ENCODE peak calls at places on chromosomes 11 and 22, in six cellular contexts. X is HCT116, F is adrenal gland, U is cardiac muscle cell, V is mammary epithelial cell, N is PC-3. I is an unnamed sample. For H3K4me1, the result is how much of the 10 kb centered on the place peaks cover.

GRCh38 chr11:73314121-73314948 is 6.3 kb downstream of the ARHGEF17 start:
- DNase-seq in X (no peak), F (no peak), U (peak), V (peak), N (no peak), I (no peak)

GRCh38 chr22:37979782-37980181 is 4.6 kb downstream of the SOX10 start:
- DNase-seq in X (no peak), F (no peak), U (no peak), V (no peak), N (no peak), I (no peak)

GRCh38 chr22:40004836-40005235 is 10.1 kb downstream of the FAM83F start:
- DNase-seq in X (no peak), F (no peak), U (no peak), V (no peak), N (no peak), I (no peak)

GRCh38 chr11:114889464-114890065 is 211.2 kb downstream of the NXPE2 start:
- DNase-seq in X (no peak), F (no peak), U (peak), V (no peak), N (no peak), I (no peak)

GRCh38 chr11:47351159-47352126 is 1.1 kb downstream of the MYBPC3 start:
- DNase-seq in X (no peak), F (peak), U (peak), V (no peak), N (no peak), I (no peak)

GRCh38 chr11:36231300-36231699 is 57.9 kb downstream of the COMMD9 start:
- DNase-seq in X (no peak), F (no peak), U (no peak), V (no peak), N (peak), I (no peak)

GRCh38 chr11:125874556-125875124 is 12.8 kb upstream of the HYLS1 start:
- DNase-seq in X (peak), F (peak), U (peak), V (peak), N (peak), I (peak)

GRCh38 chr11:45677811-45678515 is 12.5 kb upstream of the CHST1 start:
- DNase-seq in X (no peak), F (no peak), U (peak), V (no peak), N (no peak), I (no peak)

GRCh38 chr22:28882878-28883656 is at the start of gene ZNRF3:
- DNase-seq in X (peak), F (peak), U (peak), V (peak), N (peak), I (no peak)

GRCh38 chr11:95067828-95068244 is 1.1 kb downstream of the SRSF8 start:
- DNase-seq in X (no peak), F (no peak), U (no peak), V (no peak), N (no peak), I (no peak)

GRCh38 chr11:119081682-119082081 is 3.0 kb upstream of the HMBS start:
- DNase-seq in X (no peak), F (no peak), U (no peak), V (no peak), N (no peak), I (no peak)

GRCh38 chr11:106086850-106087249 is 9.4 kb downstream of the AASDHPPT start:
- DNase-seq in X (no peak), F (no peak), U (no peak), V (no peak), N (no peak), I (no peak)

GRCh38 chr11:1631066-1631568 is 1.5 kb downstream of the KRTAP5-5 start:
- DNase-seq in X (no peak), F (no peak), U (no peak), V (no peak), N (no peak), I (no peak)

GRCh38 chr22:44261861-44262595 is 50.7 kb downstream of the SHISAL1 start:
- DNase-seq in X (no peak), F (peak), U (no peak), V (no peak), N (no peak), I (no peak)

GRCh38 chr11:69014084-69014935 is 1.3 kb upstream of the MRGPRF start:
- DNase-seq in X (no peak), F (no peak), U (peak), V (no peak), N (no peak), I (no peak)

GRCh38 chr11:64447717-64448598 is 89.0 kb downstream of the RPS6KA4 start:
- DNase-seq in X (no peak), F (peak), U (no peak), V (no peak), N (peak), I (no peak)

DNA sequence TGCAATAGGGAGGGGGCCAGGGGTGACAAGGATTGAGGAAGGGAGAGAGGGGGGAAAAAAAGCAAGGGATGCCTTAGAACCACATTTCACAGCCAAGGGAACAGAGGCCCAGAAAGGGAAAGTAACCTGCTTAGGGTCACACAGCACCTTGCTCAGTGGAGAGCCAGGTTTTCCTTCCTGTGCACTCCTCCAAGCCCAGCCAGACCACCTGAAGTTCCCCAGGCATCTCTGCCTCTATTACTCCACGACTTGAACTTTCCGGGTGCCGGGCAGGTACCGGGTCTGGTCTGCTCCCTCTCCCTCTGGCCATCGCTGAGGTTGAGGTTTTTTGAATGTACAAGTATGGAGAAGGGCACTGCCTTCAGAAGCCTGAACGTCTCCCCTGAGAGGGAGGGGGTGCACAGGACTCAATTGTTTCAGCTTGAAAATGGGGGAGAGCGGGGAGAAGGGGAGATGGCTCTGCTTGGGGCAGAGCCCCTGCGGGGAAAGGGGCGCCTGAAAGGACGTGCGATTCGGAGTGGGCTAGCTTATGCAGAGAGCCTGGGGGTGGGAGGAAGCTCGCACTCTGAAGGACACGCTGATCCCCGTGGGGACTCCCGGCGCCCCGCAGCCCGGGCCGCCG is 516 bp upstream of the SERPINH1 start:
- DNase-seq in X (no peak), F (no peak), U (no peak), V (no peak), N (no peak), I (no peak)
- H3K4me1 ChIP-seq in X (half or more), F (half or more), U (half or more), V (under half), N (under half), I (under half)

GRCh38 chr11:77062924-77063323 is 3.8 kb upstream of the CAPN5 start:
- DNase-seq in X (no peak), F (no peak), U (no peak), V (no peak), N (peak), I (no peak)
- TF ChIP-seq CTCF in X (peak), F (no peak), U (peak), V (peak), N (peak), I (peak)

GRCh38 chr22:27880778-27881394 is 38.2 kb downstream of the PITPNB start:
- DNase-seq in X (peak), F (no peak), U (peak), V (peak), N (peak), I (no peak)
- H3K27ac ChIP-seq in X (no peak), F (no peak), U (peak), V (no peak), N (no peak), I (no peak)

GRCh38 chr11:10457901-10458300 is 2.8 kb downstream of the AMPD3 start:
- DNase-seq in X (no peak), F (no peak), U (no peak), V (no peak), N (no peak), I (no peak)

GRCh38 chr11:10456519-10456918 is 1.5 kb downstream of the AMPD3 start:
- DNase-seq in X (no peak), F (no peak), U (no peak), V (no peak), N (no peak), I (no peak)

GRCh38 chr11:10460611-10461275 is 5.7 kb downstream of the AMPD3 start:
- DNase-seq in X (no peak), F (no peak), U (no peak), V (no peak), N (no peak), I (no peak)

GRCh38 chr11:10461276-10461790 is 6.3 kb downstream of the AMPD3 start:
- DNase-seq in X (no peak), F (no peak), U (no peak), V (no peak), N (no peak), I (no peak)

DNA sequence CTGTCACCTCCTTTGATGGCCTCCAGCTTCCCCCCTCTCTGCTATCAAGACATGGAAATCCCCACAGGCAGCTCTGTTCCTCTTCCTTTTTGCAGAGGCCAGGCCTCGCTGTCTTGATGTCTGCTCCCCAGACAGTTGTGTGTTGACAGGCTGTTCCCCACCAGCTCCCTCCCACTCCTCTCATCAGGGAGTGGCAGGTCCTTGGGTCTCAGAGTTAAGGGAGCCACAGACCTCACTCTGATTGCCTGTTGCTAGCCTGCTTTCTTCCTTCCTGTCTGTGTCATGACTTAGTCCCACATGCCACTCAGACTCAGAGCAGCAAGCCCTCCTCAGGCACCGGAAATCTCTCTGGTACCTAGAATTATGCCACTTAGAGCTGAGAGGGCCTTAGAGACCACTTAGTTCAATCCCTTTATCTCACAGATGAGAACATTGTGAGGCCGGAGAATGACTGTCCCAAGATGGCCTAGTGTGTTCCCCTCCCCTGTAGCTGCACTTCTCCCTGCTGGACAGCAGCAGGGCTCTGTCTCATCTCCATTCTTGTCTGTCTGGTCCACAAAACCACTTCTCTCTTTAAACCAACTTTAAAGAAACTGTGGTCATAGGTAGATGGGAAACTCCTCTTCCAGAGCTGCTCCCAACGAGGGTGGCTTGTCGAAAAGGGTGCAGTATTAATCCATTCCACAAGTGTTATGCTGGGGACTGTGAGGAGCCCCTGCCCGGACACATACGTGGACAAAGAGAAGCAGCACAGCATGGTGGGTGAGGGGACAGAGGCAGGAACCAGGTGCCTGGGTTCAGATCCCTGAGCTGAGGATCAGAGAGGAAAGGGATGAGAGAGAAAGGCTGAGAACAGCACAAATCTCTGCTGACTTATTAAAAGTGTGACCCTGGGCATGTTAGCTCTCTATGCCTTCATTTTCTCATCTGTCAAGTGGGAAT is 4.2 kb downstream of the AMPD3 start:
- DNase-seq in X (no peak), F (no peak), U (peak), V (no peak), N (no peak), I (no peak)
- H3K4me1 ChIP-seq in X (under half), F (under half), U (under half), V (under half), N (under half), I (under half)

GRCh38 chr22:34973926-34974325 is 92.0 kb upstream of the ISX start:
- DNase-seq in X (no peak), F (no peak), U (no peak), V (no peak), N (no peak), I (no peak)

GRCh38 chr22:34973016-34973415 is 92.9 kb upstream of the ISX start:
- DNase-seq in X (no peak), F (no peak), U (no peak), V (no peak), N (no peak), I (no peak)

GRCh38 chr22:34976886-34977285 is 89.1 kb upstream of the ISX start:
- DNase-seq in X (no peak), F (no peak), U (no peak), V (no peak), N (no peak), I (no peak)

GRCh38 chr22:34976474-34976873 is 89.5 kb upstream of the ISX start:
- DNase-seq in X (no peak), F (no peak), U (no peak), V (no peak), N (no peak), I (no peak)

GRCh38 chr22:34975721-34976120 is 90.2 kb upstream of the ISX start:
- DNase-seq in X (no peak), F (no peak), U (no peak), V (peak), N (peak), I (peak)
- TF ChIP-seq CTCF in X (peak), F (no peak), U (no peak), V (no peak), N (no peak), I (peak)